ENCODE peak calls at places on chromosome 12, in four cellular contexts. X is body of pancreas, L is tibial nerve, E is aorta. R is an unnamed sample.

GRCh38 chr12:103600967-103601728 is 14.1 kb downstream of the STAB2 start:
- DNase-seq in X (no peak), L (no peak), E (no peak), R (no peak)

GRCh38 chr12:132506730-132507538 is 17.0 kb downstream of the FBRSL1 start:
- DNase-seq in X (peak; percentile 93), L (peak; percentile 45), E (peak; percentile 85), R (peak; percentile 90)

GRCh38 chr12:124716208-124717141 is 147.2 kb downstream of the SCARB1 start:
- DNase-seq in X (no peak), L (no peak), E (no peak), R (no peak)

GRCh38 chr12:102948941-102949352 is 8.5 kb upstream of the ASCL1 start:
- DNase-seq in X (peak; percentile 69), L (peak; percentile 66), E (no peak), R (peak; percentile 41)

GRCh38 chr12:114238808-114239207 is 167.1 kb downstream of the TBX5 start:
- DNase-seq in X (no peak), L (no peak), E (no peak), R (peak; percentile 54)

GRCh38 chr12:123269395-123269892 is 2.2 kb downstream of the CDK2AP1 start:
- DNase-seq in X (peak; percentile 66), L (peak; percentile 60), E (peak; percentile 84), R (peak; percentile 72)

GRCh38 chr12:117118838-117119591 is 19.8 kb upstream of the TESC start:
- DNase-seq in X (no peak), L (no peak), E (no peak), R (peak; percentile 41)

GRCh38 chr12:131672941-131673330 is 38.0 kb upstream of the SFSWAP start:
- DNase-seq in X (no peak), L (no peak), E (no peak), R (no peak)

GRCh38 chr12:9096563-9097176 is 19.0 kb downstream of the A2M start:
- DNase-seq in X (no peak), L (no peak), E (no peak), R (no peak)

GRCh38 chr12:93173178-93173957 is 204.4 kb upstream of the NUDT4 start:
- DNase-seq in X (no peak), L (no peak), E (no peak), R (no peak)

GRCh38 chr12:29889737-29890136 is 106.0 kb upstream of the TMTC1 start:
- DNase-seq in X (peak; percentile 32), L (peak; percentile 75), E (no peak), R (peak; percentile 75)

GRCh38 chr12:10119072-10119471 is 10.9 kb downstream of the CLEC7A start:
- DNase-seq in X (no peak), L (no peak), E (no peak), R (no peak)

GRCh38 chr12:120799417-120800045 is 73.9 kb downstream of the ACADS start:
- DNase-seq in X (no peak), L (no peak), E (no peak), R (no peak)

GRCh38 chr12:64821116-64821630 is 3.3 kb upstream of the TBC1D30 start:
- DNase-seq in X (no peak), L (no peak), E (no peak), R (no peak)

GRCh38 chr12:33876618-33877017 is 145.7 kb upstream of the ALG10 start:
- DNase-seq in X (no peak), L (no peak), E (no peak), R (no peak)

GRCh38 chr12:100295764-100296555 is 29.0 kb downstream of the SCYL2 start:
- DNase-seq in X (no peak), L (no peak), E (no peak), R (no peak)

GRCh38 chr12:87348071-87348470 is 681.1 kb downstream of the C12orf50 start:
- DNase-seq in X (no peak), L (no peak), E (no peak), R (no peak)

DNA sequence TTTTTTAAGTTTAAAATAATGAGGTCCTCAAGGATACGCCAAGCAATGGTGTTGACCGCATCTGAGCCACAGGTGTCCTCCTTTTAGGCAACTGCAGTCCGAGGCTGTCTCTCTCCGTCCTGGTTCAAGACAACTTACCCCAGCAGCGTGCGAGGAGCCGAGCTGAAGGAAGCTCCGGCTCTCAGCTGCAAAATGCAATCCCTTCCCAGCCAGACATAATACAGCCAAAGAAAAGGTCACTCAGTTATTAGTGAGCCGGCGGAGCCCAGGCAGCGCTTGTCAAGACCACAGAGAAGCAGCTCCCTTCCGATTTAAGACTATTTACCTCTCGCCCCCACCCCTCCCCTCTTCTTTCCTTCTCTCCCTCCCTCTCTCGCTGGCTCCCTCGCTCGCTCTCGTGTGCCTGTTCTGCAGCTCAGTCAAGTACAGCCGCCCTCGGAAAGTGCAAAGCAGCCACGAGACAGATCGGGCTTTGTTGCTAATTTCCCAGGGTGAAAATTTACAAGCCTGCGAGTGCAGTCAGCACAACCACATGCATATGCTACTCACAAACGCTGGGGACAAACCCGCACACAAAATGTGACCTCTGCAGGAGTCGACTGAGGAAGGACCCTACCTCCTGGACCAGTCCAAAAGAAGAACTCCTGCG is 363 bp upstream of the LMO3 start:
- DNase-seq in X (peak; percentile 68), L (peak; percentile 26), E (peak; percentile 57), R (peak; percentile 12)
- H3K27ac ChIP-seq in X (peak overlapping the region; percentile 60), L (peak overlapping the region; percentile 73), E (peak overlapping the region; percentile 67), R (peak overlapping the region; percentile 2)

GRCh38 chr12:4270670-4271432 is 2.7 kb upstream of the CCND2 start:
- DNase-seq in X (peak; percentile 51), L (peak; percentile 56), E (peak; percentile 86), R (peak; percentile 72)
- H3K4me3 ChIP-seq in X (peak overlapping the region; percentile 8), L (peak overlapping the region; percentile 71), E (peak overlapping the region; percentile 21), R (peak overlapping the region; percentile 92)

GRCh38 chr12:3225796-3226180 is 148.6 kb downstream of the TSPAN9 start:
- DNase-seq in X (no peak), L (no peak), E (no peak), R (no peak)
- H3K27ac ChIP-seq in X (no peak overlapping the region), L (no peak overlapping the region), E (no peak overlapping the region), R (no peak overlapping the region)

DNA sequence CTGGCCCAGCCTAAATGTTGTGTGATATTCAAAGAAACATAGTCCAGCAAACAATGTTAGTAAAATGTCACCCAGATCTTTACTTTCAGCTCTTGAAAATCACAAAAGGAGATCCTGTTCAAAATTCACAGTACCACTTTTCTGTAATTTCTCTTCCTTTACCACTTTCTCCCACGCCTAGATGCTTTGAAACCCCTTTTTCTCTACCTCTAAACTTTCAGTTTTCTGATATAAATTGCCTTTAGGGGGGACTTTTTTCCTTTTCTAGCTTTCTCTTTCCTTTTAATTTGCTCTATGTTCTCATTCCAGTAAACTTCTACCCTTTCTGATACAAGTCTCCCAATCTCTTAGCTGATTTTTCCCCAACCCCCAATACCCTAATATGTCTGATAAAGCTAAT is 101.8 kb downstream of the LMO3 start:
- DNase-seq in X (no peak), L (no peak), E (no peak), R (no peak)
- H3K4me3 ChIP-seq in X (no peak overlapping the region), L (no peak overlapping the region), E (no peak overlapping the region), R (no peak overlapping the region)

GRCh38 chr12:95146767-95147166 is 70.5 kb downstream of the FGD6 start:
- DNase-seq in X (no peak), L (no peak), E (no peak), R (no peak)

GRCh38 chr12:95142752-95143151 is 69.3 kb upstream of the NR2C1 start:
- DNase-seq in X (no peak), L (no peak), E (no peak), R (no peak)

GRCh38 chr12:95147836-95148235 is 69.4 kb downstream of the FGD6 start:
- DNase-seq in X (no peak), L (no peak), E (no peak), R (no peak)

GRCh38 chr12:95141305-95141704 is 67.9 kb upstream of the NR2C1 start:
- DNase-seq in X (no peak), L (no peak), E (no peak), R (no peak)

DNA sequence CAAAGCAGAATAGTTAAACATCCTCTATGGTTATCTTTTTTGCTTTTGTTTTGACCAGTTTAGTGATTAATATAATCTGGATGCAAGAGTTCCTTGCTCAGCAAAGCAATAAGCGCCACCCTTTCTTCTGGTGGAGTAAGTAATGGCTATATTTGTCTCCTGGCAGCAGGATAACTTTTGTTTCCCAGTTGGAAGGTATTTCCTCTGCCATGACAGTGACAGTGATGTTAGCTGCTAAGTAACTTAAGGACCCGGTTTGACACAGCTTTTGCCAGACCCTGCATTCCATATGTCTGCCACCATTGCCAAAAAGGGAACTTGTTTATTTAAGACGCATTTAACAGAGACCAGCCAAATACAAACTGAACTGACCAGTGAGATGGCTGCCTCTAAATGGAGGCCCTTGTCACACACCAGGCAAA is 70.4 kb upstream of the NR2C1 start:
- DNase-seq in X (no peak), L (no peak), E (no peak), R (peak; percentile 38)
- H3K27ac ChIP-seq in X (no peak overlapping the region), L (no peak overlapping the region), E (peak overlapping the region; percentile 68), R (peak overlapping the region; percentile 62)

GRCh38 chr12:76256904-76257303 is 91.3 kb downstream of the BBS10 start:
- DNase-seq in X (no peak), L (no peak), E (no peak), R (no peak)

GRCh38 chr12:76255281-76255680 is 92.9 kb downstream of the BBS10 start:
- DNase-seq in X (no peak), L (no peak), E (no peak), R (no peak)

GRCh38 chr12:76255692-76256091 is 92.5 kb downstream of the BBS10 start:
- DNase-seq in X (no peak), L (peak; percentile 46), E (no peak), R (no peak)

GRCh38 chr12:76259071-76259470 is 89.1 kb downstream of the BBS10 start:
- DNase-seq in X (no peak), L (no peak), E (no peak), R (no peak)

DNA sequence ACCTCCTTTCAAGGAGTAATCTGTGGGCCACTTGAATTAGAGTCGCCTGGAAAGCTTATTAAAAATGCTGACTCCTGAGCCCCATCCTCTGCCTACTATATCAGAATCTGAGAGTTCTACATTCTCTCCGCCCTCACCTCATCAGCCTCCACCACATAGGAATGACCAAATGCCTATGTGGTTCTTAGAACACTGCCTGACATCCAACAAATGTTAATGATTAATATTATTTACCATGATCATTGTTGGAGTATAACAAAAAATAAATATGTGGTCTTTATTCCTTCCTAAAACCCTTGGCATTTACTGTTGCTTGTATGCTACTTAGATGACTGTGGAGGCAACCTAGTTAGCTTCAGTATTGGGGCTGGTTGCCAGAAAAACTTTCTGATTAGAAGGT is 91.9 kb downstream of the BBS10 start:
- DNase-seq in X (no peak), L (no peak), E (no peak), R (no peak)
- H3K4me3 ChIP-seq in X (no peak overlapping the region), L (no peak overlapping the region), E (no peak overlapping the region), R (no peak overlapping the region)

GRCh38 chr12:70615177-70615576 is 22.1 kb downstream of the PTPRB start:
- DNase-seq in X (no peak), L (no peak), E (no peak), R (no peak)
- H3K27ac ChIP-seq in X (no peak overlapping the region), L (no peak overlapping the region), E (no peak overlapping the region), R (peak overlapping the region; percentile 18)

GRCh38 chr12:48184549-48184922 is 1.1 kb downstream of the CCDC184 start:
- DNase-seq in X (no peak), L (no peak), E (no peak), R (no peak)
- H3K4me3 ChIP-seq in X (no peak overlapping the region), L (peak overlapping the region; percentile 61), E (no peak overlapping the region), R (peak overlapping the region; percentile 69)